ENCODE peak calls at places on chromosome X, in eight cellular contexts. J is bronchial epithelial cell, V is AG09319, T is A549, R is progenitor cell of endocrine pancreas, I is prostate gland, A is nephron progenitor cell, Z is sigmoid colon. K is an unnamed sample.

GRCh38 chrX:46791927-46792825 is 33.3 kb upstream of the SLC9A7 start:
- DNase-seq in V (peak; percentile 54), T (peak; percentile 65), I (peak; percentile 57), Z (no peak), R (no peak), J (peak; percentile 94), A (no peak), K (no peak)

GRCh38 chrX:2434270-2434669 is 66.5 kb downstream of the DHRSX start:
- DNase-seq in R (no peak), I (no peak), J (no peak), V (no peak), A (no peak), Z (no peak), T (no peak), K (no peak)

GRCh38 chrX:13721819-13722527 is 12.4 kb downstream of the TRAPPC2 start:
- DNase-seq in R (no peak), I (no peak), J (peak; percentile 46), Z (no peak), V (peak; percentile 67), A (no peak), T (no peak), K (no peak)

GRCh38 chrX:131763674-131764073 is 219.8 kb downstream of the OR13H1 start:
- DNase-seq in J (no peak), A (no peak), V (peak; percentile 78), R (no peak), Z (peak; percentile 94), I (no peak), T (peak; percentile 69), K (no peak)

GRCh38 chrX:16826207-16826606 is 39.9 kb downstream of the TXLNG start:
- DNase-seq in J (peak; percentile 43), T (peak; percentile 41), Z (no peak), I (no peak), V (peak; percentile 46), R (no peak), A (no peak), K (no peak)

GRCh38 chrX:44748014-44748413 is 95.8 kb upstream of the DUSP21 start:
- DNase-seq in V (no peak), A (no peak), T (no peak), Z (no peak), J (peak; percentile 63), R (no peak), I (no peak), K (no peak)

GRCh38 chrX:100649550-100650356 is 5.8 kb downstream of the SRPX2 start:
- DNase-seq in A (peak; percentile 21), R (no peak), Z (peak; percentile 92), I (no peak), J (peak; percentile 81), T (no peak), V (peak; percentile 74), K (no peak)

GRCh38 chrX:148577711-148578110 is 77.3 kb downstream of the AFF2 start:
- DNase-seq in R (no peak), T (no peak), V (no peak), A (no peak), J (no peak), Z (no peak), I (no peak), K (no peak)

GRCh38 chrX:46279214-46279924 is 265.9 kb downstream of the ZNF674 start:
- DNase-seq in A (no peak), V (no peak), Z (no peak), R (no peak), J (peak; percentile 37), T (no peak), I (no peak), K (no peak)

GRCh38 chrX:15894724-15895123 is 40.1 kb upstream of the AP1S2 start:
- DNase-seq in T (no peak), R (no peak), J (no peak), I (no peak), Z (no peak), V (no peak), A (no peak), K (no peak)

GRCh38 chrX:56248492-56248891 is 16.3 kb downstream of the KLF8 start:
- DNase-seq in Z (peak; percentile 69), R (peak; percentile 22), T (peak; percentile 10), I (peak; percentile 26), V (peak; percentile 7), A (peak; percentile 48), J (peak; percentile 39), K (no peak)

GRCh38 chrX:108732630-108733321 is 3.6 kb downstream of the IRS4 start:
- DNase-seq in V (no peak), Z (no peak), A (peak; percentile 58), R (peak; percentile 17), J (no peak), T (no peak), I (no peak), K (peak; percentile 70)

GRCh38 chrX:37786666-37787337 is 6.9 kb downstream of the CYBB start:
- DNase-seq in A (no peak), V (no peak), I (no peak), T (no peak), J (no peak), Z (no peak), R (no peak), K (no peak)

GRCh38 chrX:45986971-45987370 is 558.2 kb downstream of the ZNF674 start:
- DNase-seq in R (no peak), V (no peak), A (no peak), J (peak; percentile 35), T (peak; percentile 1), Z (no peak), I (no peak), K (no peak)

GRCh38 chrX:2495595-2495994 is 5.2 kb downstream of the DHRSX start:
- DNase-seq in J (no peak), R (no peak), Z (peak; percentile 55), A (no peak), I (no peak), V (no peak), T (no peak), K (no peak)

GRCh38 chrX:129755779-129756650 is 17.2 kb downstream of the XPNPEP2 start:
- DNase-seq in A (peak; percentile 19), R (no peak), T (no peak), V (no peak), Z (no peak), I (no peak), J (no peak), K (no peak)

GRCh38 chrX:373641-374471 is 12.9 kb downstream of the PPP2R3B start:
- DNase-seq in I (peak; percentile 36), T (peak; percentile 17), A (peak; percentile 69), R (peak; percentile 47), J (peak; percentile 33), Z (no peak), V (no peak), K (no peak)

GRCh38 chrX:2261838-2262678 is 238.7 kb downstream of the DHRSX start:
- DNase-seq in A (no peak), V (no peak), Z (peak; percentile 36), I (peak; percentile 12), J (peak; percentile 20), T (no peak), R (no peak), K (peak; percentile 79)

GRCh38 chrX:135652602-135653001 is 60.8 kb upstream of the CT45A1 start:
- DNase-seq in I (no peak), R (no peak), A (no peak), V (no peak), T (no peak), Z (no peak), J (no peak), K (no peak)

GRCh38 chrX:40127052-40127451 is 29.3 kb upstream of the BCOR start:
- DNase-seq in T (no peak), I (no peak), J (no peak), A (no peak), R (no peak), Z (no peak), V (no peak), K (no peak)

GRCh38 chrX:13622565-13622964 is 30.4 kb upstream of the TCEANC start:
- DNase-seq in V (no peak), Z (no peak), A (no peak), J (no peak), R (no peak), I (no peak), T (no peak), K (no peak)

GRCh38 chrX:71103110-71103983 is 3.2 kb downstream of the CXorf65 start:
- DNase-seq in A (peak; percentile 48), I (no peak), T (no peak), J (no peak), Z (peak; percentile 59), R (no peak), V (no peak), K (no peak)

GRCh38 chrX:66021407-66021757 is 18.5 kb downstream of the VSIG4 start:
- DNase-seq in A (no peak), Z (no peak), I (no peak), J (no peak), R (no peak), V (no peak), T (no peak), K (no peak)

GRCh38 chrX:16188687-16189086 is 21.4 kb downstream of the MAGEB17 start:
- DNase-seq in Z (no peak), T (no peak), I (no peak), A (no peak), R (no peak), J (peak; percentile 71), V (no peak), K (no peak)

GRCh38 chrX:153635788-153636668 is 11.0 kb upstream of the DUSP9 start:
- DNase-seq in I (no peak), T (peak; percentile 79), Z (peak; percentile 50), J (peak; percentile 28), V (no peak), A (no peak), R (no peak), K (peak; percentile 79)
- TF ChIP-seq CTCF in I (no peak), T (peak; percentile 41), Z (no peak), J (peak; percentile 49), V (peak; percentile 15), A (no peak), R (peak; percentile 47), K (peak; percentile 67)

GRCh38 chrX:98114026-98114425 is 1230.3 kb downstream of the RPA4 start:
- DNase-seq in Z (no peak), J (no peak), A (no peak), V (no peak), R (no peak), T (no peak), I (no peak), K (no peak)
- TF ChIP-seq CTCF in Z (no peak), J (no peak), A (no peak), V (no peak), R (no peak), T (no peak), I (no peak), K (no peak)

GRCh38 chrX:8453619-8454018 is 11.0 kb upstream of the VCX3B start:
- DNase-seq in T (no peak), V (no peak), I (no peak), A (no peak), J (no peak), Z (no peak), R (no peak), K (no peak)

DNA sequence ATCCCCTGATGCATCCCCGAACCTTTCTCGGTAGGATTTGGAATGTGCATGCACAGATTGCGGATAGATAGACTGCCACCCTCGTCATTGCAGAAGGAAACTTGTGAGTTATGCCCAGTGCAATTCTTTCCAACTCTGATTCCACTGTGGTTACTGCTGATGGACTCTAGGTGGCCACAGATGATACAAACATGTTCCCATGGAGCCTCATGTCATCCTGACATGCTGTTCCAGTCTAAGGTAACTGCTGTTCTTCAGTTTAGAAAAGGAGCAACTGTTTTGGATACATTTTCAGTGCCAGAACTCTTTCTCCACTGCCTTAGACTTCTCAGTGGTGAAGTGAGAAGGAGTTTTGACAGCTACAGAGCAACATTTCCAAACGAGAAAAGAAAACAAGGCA is 9.0 kb upstream of the VCX3B start:
- DNase-seq in V (no peak), T (no peak), I (no peak), A (no peak), J (peak; percentile 7), R (no peak), Z (no peak), K (no peak)
- TF ChIP-seq CTCF in V (no peak), T (no peak), I (no peak), A (no peak), J (peak; percentile 25), R (no peak), Z (no peak), K (peak; percentile 20)

GRCh38 chrX:153924149-153924861 is 1.8 kb downstream of the ARHGAP4 start:
- DNase-seq in A (no peak), R (no peak), V (no peak), I (no peak), T (peak; percentile 34), Z (no peak), J (no peak), K (no peak)
- TF ChIP-seq CTCF in A (no peak), R (peak; percentile 22), V (no peak), I (no peak), T (no peak), Z (no peak), J (peak; percentile 20), K (peak; percentile 44)

K was measured in chondrocyte.